ENCODE peak calls at places on chromosomes 6 and 20, in eight cellular contexts. G is AG10803; X is CD8-positive, alpha-beta T cell; E is WTC11; Z is nephron progenitor cell; Y is left lung; B is adrenal gland; Q is astrocyte of the cerebellum. O is an unnamed sample.

GRCh38 chr6:159104163-159104885 is 59.5 kb upstream of the TAGAP start:
- DNase-seq in E (peak), Y (peak), Q (peak), G (peak), B (peak), Z (peak), X (peak), O (no peak)

GRCh38 chr6:89941031-89941775 is 46.9 kb downstream of the GJA10 start:
- DNase-seq in G (peak), Y (no peak), E (no peak), Q (no peak), Z (no peak), X (no peak), B (no peak), O (no peak)

GRCh38 chr20:51935003-51935358 is 132.7 kb upstream of the SALL4 start:
- DNase-seq in Z (no peak), X (no peak), G (no peak), Q (no peak), B (no peak), E (no peak), Y (no peak), O (no peak)

GRCh38 chr6:111715321-111715720 is 109.6 kb upstream of the TRAF3IP2 start:
- DNase-seq in B (no peak), Y (no peak), Q (no peak), E (no peak), G (no peak), X (no peak), Z (no peak), O (no peak)

GRCh38 chr6:105136433-105137350 is 43.1 kb downstream of the POPDC3 start:
- DNase-seq in Q (peak), X (no peak), G (peak), Z (peak), E (peak), Y (peak), B (peak), O (no peak)

GRCh38 chr6:56324396-56324795 is 77.0 kb upstream of the COL21A1 start:
- DNase-seq in Z (no peak), B (no peak), Y (no peak), X (no peak), E (no peak), Q (no peak), G (no peak), O (no peak)

GRCh38 chr20:60851826-60852704 is 400.0 kb upstream of the CDH4 start:
- DNase-seq in Q (no peak), Z (peak), Y (no peak), B (no peak), X (no peak), E (peak), G (no peak), O (no peak)

GRCh38 chr6:29632789-29633531 is at the start of gene GABBR1:
- DNase-seq in Z (peak), Q (peak), Y (peak), G (peak), E (peak), X (peak), B (peak), O (no peak)

GRCh38 chr6:37630281-37630799 is 67.3 kb downstream of the MDGA1 start:
- DNase-seq in E (no peak), X (no peak), Y (no peak), B (peak), Z (no peak), G (peak), Q (peak), O (peak)

GRCh38 chr6:106143582-106144139 is 57.5 kb downstream of the PRDM1 start:
- DNase-seq in X (no peak), B (no peak), Y (no peak), E (no peak), Z (no peak), Q (no peak), G (no peak), O (no peak)

GRCh38 chr6:24931296-24931695 is 4.5 kb downstream of the RIPOR2 start:
- DNase-seq in Q (peak), Z (no peak), Y (no peak), E (no peak), B (no peak), G (peak), X (no peak), O (no peak)

GRCh38 chr20:25199473-25200265 is 4.2 kb downstream of the ENTPD6 start:
- DNase-seq in Y (no peak), Q (no peak), G (no peak), E (no peak), Z (no peak), X (no peak), B (no peak), O (no peak)

GRCh38 chr6:43949451-43950110 is 177.7 kb downstream of the MRPL14 start:
- DNase-seq in Q (peak), G (peak), Z (no peak), B (peak), Y (no peak), X (no peak), E (no peak), O (no peak)

GRCh38 chr6:79586548-79586947 is 44.6 kb upstream of the SH3BGRL2 start:
- DNase-seq in X (no peak), G (peak), Q (no peak), E (no peak), Y (no peak), Z (no peak), B (no peak), O (no peak)

GRCh38 chr6:24394777-24395437 is 7.8 kb upstream of the MRS2 start:
- DNase-seq in B (no peak), X (no peak), Y (no peak), E (no peak), Q (no peak), G (peak), Z (no peak), O (no peak)

GRCh38 chr20:14178528-14178927 is 158.9 kb downstream of the FLRT3 start:
- DNase-seq in Y (no peak), E (no peak), Z (no peak), G (no peak), Q (no peak), B (no peak), X (no peak), O (no peak)

GRCh38 chr6:80466981-80467380 is 360.5 kb downstream of the BCKDHB start:
- DNase-seq in B (no peak), E (no peak), Z (no peak), Q (no peak), G (no peak), Y (no peak), X (no peak), O (no peak)

GRCh38 chr6:52595796-52596130 is 18.9 kb upstream of the TRAM2 start:
- DNase-seq in Q (no peak), X (no peak), G (no peak), Z (peak), E (no peak), B (no peak), Y (no peak), O (no peak)

GRCh38 chr6:168618546-168619315 is 177.7 kb downstream of the SMOC2 start:
- DNase-seq in X (no peak), Y (no peak), Q (no peak), G (no peak), E (no peak), Z (no peak), B (no peak), O (no peak)

GRCh38 chr20:1894951-1895673 is at the start of gene SIRPA:
- DNase-seq in Q (peak), G (peak), B (peak), X (no peak), Y (peak), E (peak), Z (peak), O (no peak)

GRCh38 chr6:21636876-21637275 is 43.3 kb downstream of the SOX4 start:
- DNase-seq in B (no peak), Z (no peak), X (no peak), Y (no peak), E (no peak), Q (no peak), G (peak), O (peak)

GRCh38 chr20:49496043-49496442 is 13.6 kb upstream of the KCNB1 start:
- DNase-seq in Q (no peak), B (no peak), E (no peak), Y (no peak), G (no peak), Z (no peak), X (no peak), O (no peak)

GRCh38 chr6:14035448-14035847 is 82.1 kb upstream of the CD83 start:
- DNase-seq in X (no peak), Q (peak), B (no peak), G (peak), Y (no peak), E (peak), Z (no peak), O (peak)

GRCh38 chr6:101397199-101397598 is 3.7 kb downstream of the GRIK2 start:
- DNase-seq in B (no peak), Z (no peak), Y (no peak), Q (no peak), G (peak), X (no peak), E (no peak), O (no peak)

GRCh38 chr20:17443326-17443858 is 87.8 kb downstream of the BFSP1 start:
- DNase-seq in Z (no peak), B (no peak), X (no peak), E (no peak), G (no peak), Q (no peak), Y (no peak), O (no peak)

GRCh38 chr6:134416501-134417154 is 98.7 kb upstream of the SGK1 start:
- DNase-seq in B (no peak), Y (no peak), X (no peak), Z (no peak), E (no peak), Q (no peak), G (peak), O (peak)

GRCh38 chr6:1406306-1407058 is 17.1 kb downstream of the FOXF2 start:
- DNase-seq in G (peak), E (no peak), X (no peak), Z (no peak), Y (no peak), Q (peak), B (no peak), O (no peak)

GRCh38 chr6:56849876-56850275 is 105.0 kb upstream of the BEND6 start:
- DNase-seq in Q (no peak), E (peak), Y (no peak), G (peak), X (no peak), Z (no peak), B (peak), O (no peak)

GRCh38 chr20:39429716-39430115 is 467.6 kb downstream of the DHX35 start:
- DNase-seq in Z (no peak), E (no peak), B (peak), Q (no peak), X (no peak), Y (no peak), G (no peak), O (no peak)

GRCh38 chr20:42986143-42986773 is 203.4 kb downstream of the PTPRT start:
- DNase-seq in Z (no peak), B (no peak), X (no peak), E (no peak), G (no peak), Q (no peak), Y (no peak), O (no peak)

GRCh38 chr6:122730775-122731386 is 48.6 kb upstream of the FABP7 start:
- DNase-seq in Z (peak), E (no peak), G (peak), B (peak), Q (peak), X (no peak), Y (no peak), O (peak)

GRCh38 chr6:3427740-3428085 is 29.1 kb downstream of the SLC22A23 start:
- DNase-seq in B (peak), Z (no peak), Y (no peak), Q (no peak), X (no peak), E (no peak), G (peak), O (no peak)

GRCh38 chr20:49186535-49187329 is 1.4 kb downstream of the STAU1 start:
- DNase-seq in G (peak), Y (no peak), B (peak), E (no peak), X (peak), Q (peak), Z (peak), O (no peak)

GRCh38 chr20:10611357-10611756 is 62.4 kb downstream of the JAG1 start:
- DNase-seq in E (peak), Y (no peak), Q (no peak), B (no peak), G (peak), X (no peak), Z (peak), O (no peak)

GRCh38 chr20:46113071-46113470 is 5.0 kb upstream of the CD40 start:
- DNase-seq in E (no peak), B (no peak), Q (no peak), Z (no peak), G (no peak), Y (no peak), X (no peak), O (no peak)

GRCh38 chr20:45095753-45096371 is 5.1 kb downstream of the KCNS1 start:
- DNase-seq in X (peak), Z (peak), B (peak), E (peak), G (peak), Y (no peak), Q (no peak), O (peak)

GRCh38 chr6:113596907-113597583 is 260.1 kb upstream of the MARCKS start:
- DNase-seq in B (no peak), Y (no peak), E (no peak), X (no peak), G (peak), Z (peak), Q (no peak), O (peak)

GRCh38 chr20:37737806-37738442 is 44.1 kb downstream of the CTNNBL1 start:
- DNase-seq in Z (no peak), Y (no peak), Q (no peak), B (no peak), X (no peak), E (no peak), G (no peak), O (no peak)

GRCh38 chr20:38762174-38762573 is 13.9 kb downstream of the ACTR5 start:
- DNase-seq in B (no peak), Y (no peak), X (no peak), Z (no peak), Q (no peak), E (no peak), G (no peak), O (no peak)

GRCh38 chr20:462199-462991 is at the start of gene TBC1D20:
- DNase-seq in G (peak), X (peak), Z (peak), E (peak), Y (peak), Q (peak), B (peak), O (no peak)
- TF ChIP-seq CTCF in G (peak), X (no peak), Z (no peak), E (no peak), Y (no peak), Q (peak), B (peak), O (peak)

GRCh38 chr20:62009869-62010445 is 55.7 kb downstream of the TAF4 start:
- DNase-seq in G (no peak), B (no peak), Q (no peak), E (no peak), X (no peak), Y (no peak), Z (no peak), O (no peak)

GRCh38 chr20:62011403-62011791 is 54.3 kb downstream of the TAF4 start:
- DNase-seq in E (no peak), B (no peak), Y (no peak), X (no peak), Z (no peak), G (no peak), Q (no peak), O (no peak)

GRCh38 chr20:62011938-62012534 is 53.6 kb downstream of the TAF4 start:
- DNase-seq in E (no peak), G (no peak), B (no peak), Z (no peak), Q (no peak), X (no peak), Y (no peak), O (no peak)

GRCh38 chr20:62009322-62009721 is 56.4 kb downstream of the TAF4 start:
- DNase-seq in Z (no peak), X (no peak), B (no peak), Y (no peak), Q (no peak), G (no peak), E (no peak), O (no peak)

GRCh38 chr20:62010551-62011402 is 54.9 kb downstream of the TAF4 start:
- DNase-seq in Z (peak), Q (peak), E (peak), X (peak), G (peak), Y (no peak), B (peak), O (no peak)
- TF ChIP-seq CTCF in Z (peak), Q (peak), E (peak), X (peak), G (peak), Y (peak), B (peak), O (peak)

GRCh38 chr6:169652896-169653295 is 48.9 kb downstream of the WDR27 start:
- DNase-seq in G (no peak), B (no peak), X (no peak), Y (peak), E (no peak), Z (no peak), Q (no peak), O (no peak)

GRCh38 chr6:169656626-169657610 is 44.9 kb downstream of the WDR27 start:
- DNase-seq in Y (peak), Z (no peak), B (no peak), E (no peak), G (no peak), X (no peak), Q (no peak), O (no peak)

GRCh38 chr6:169653691-169654090 is 48.1 kb downstream of the WDR27 start:
- DNase-seq in Q (no peak), G (no peak), X (no peak), Y (peak), E (no peak), Z (no peak), B (no peak), O (no peak)

GRCh38 chr6:169651498-169651897 is 50.3 kb downstream of the WDR27 start:
- DNase-seq in G (no peak), E (no peak), B (no peak), X (peak), Z (no peak), Q (no peak), Y (no peak), O (no peak)

GRCh38 chr6:169654590-169655391 is 47.0 kb downstream of the WDR27 start:
- DNase-seq in X (peak), Q (peak), Y (peak), G (peak), Z (peak), B (peak), E (peak), O (peak)
- TF ChIP-seq CTCF in X (no peak), Q (peak), Y (no peak), G (peak), Z (no peak), B (peak), E (no peak), O (peak)

GRCh38 chr6:151721671-151722070 is 85.8 kb upstream of the ESR1 start:
- DNase-seq in Q (no peak), Y (no peak), B (no peak), G (peak), Z (no peak), E (no peak), X (no peak), O (no peak)

GRCh38 chr6:151722342-151722741 is 85.1 kb upstream of the ESR1 start:
- DNase-seq in B (no peak), Q (no peak), E (no peak), X (no peak), G (no peak), Y (no peak), Z (no peak), O (no peak)

GRCh38 chr6:151719070-151719469 is 88.4 kb upstream of the ESR1 start:
- DNase-seq in Z (no peak), Y (no peak), G (no peak), X (no peak), E (no peak), B (no peak), Q (no peak), O (no peak)

GRCh38 chr6:151721141-151721540 is 86.3 kb upstream of the ESR1 start:
- DNase-seq in X (no peak), Q (no peak), Y (no peak), G (peak), B (no peak), E (no peak), Z (no peak), O (no peak)

DNA sequence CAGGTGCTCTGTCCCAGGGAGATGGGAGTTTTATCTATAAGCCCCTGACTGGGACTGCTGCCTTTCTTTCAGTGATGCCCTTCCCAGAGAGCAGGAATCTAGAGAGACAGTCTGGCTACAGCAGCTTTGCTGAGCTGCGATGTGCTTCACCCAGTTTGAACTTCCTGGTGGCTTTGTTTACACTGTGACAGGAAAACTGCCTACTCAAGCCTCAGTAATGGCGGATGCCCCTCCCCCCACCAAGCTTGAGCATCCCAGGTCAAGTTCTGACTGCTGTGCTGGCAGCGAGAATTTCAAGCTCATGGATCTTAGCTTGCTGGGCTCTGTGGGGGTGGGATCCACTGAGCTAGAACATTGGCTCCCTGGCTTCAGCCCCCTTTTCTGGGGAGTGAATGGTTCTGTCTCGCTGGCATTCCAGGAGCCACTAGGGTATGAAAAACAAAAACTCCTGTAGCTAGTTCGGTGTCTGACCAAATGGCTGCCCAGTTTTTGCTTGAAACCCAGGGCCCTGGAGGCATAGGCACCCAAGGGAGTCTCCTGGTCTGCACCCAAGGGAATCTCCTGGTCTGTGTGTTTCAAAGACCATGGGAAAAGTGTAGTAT is 90.9 kb upstream of the ESR1 start:
- DNase-seq in Q (no peak), Z (peak), Y (peak), X (no peak), B (peak), G (no peak), E (peak), O (no peak)
- TF ChIP-seq CTCF in Q (no peak), Z (no peak), Y (no peak), X (no peak), B (no peak), G (no peak), E (no peak), O (no peak)

DNA sequence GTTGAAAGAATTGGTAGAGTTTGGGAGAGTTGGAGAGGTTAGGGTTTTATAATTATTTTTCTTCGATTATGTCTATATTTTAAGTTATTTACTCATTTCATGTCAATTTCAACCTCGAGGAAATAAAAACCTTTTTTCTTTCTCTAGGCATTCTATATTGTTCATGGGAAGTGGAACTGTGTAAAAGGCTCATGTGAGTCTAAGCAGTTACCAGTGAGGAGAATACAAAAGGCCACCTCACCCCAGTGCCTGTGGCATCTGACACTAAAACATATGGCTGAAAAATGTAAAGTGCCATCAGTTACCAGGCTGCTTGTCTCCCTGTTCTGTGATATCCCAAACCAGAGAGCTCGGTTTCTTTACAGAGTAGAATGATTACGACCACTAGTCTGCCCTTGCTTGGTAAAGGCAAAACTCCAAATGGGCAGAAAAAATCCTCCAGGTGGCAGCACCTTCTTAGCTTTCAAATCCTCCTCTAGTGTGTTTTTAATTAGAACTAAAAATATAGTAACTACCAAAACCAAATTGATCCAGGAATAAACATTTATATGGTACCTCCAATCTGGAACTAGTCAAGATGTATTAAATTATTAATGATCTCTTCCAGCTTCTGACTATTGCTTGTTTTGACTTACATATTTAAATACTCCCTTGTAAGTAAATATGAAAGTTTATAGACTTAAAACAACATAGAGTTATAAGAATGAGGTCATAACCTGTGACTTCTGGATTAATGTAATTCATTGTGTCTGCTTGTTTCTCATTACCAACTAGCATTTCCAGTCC is 122.6 kb upstream of the MCHR2 start:
- DNase-seq in Q (peak), Y (no peak), E (peak), G (peak), Z (peak), X (no peak), B (peak), O (no peak)
- TF ChIP-seq CTCF in Q (peak), Y (peak), E (peak), G (peak), Z (peak), X (no peak), B (peak), O (peak)

O was measured in AG04449.